ENCODE peak calls at places on chromosomes 7 and 10, in six cellular contexts. R is IMR-90, F is neuronal stem cell, Z is mesenchymal stem cell, G is H1, X is trophoblast cell. U is an unnamed sample.

GRCh38 chr10:103739039-103739764 is 116.2 kb downstream of the SH3PXD2A start:
- DNase-seq in F (peak), G (no peak), X (peak), Z (peak), R (peak), U (no peak)

GRCh38 chr7:107879400-107880035 is 11.5 kb upstream of the DLD start:
- DNase-seq in Z (peak), R (peak), G (no peak), F (no peak), X (no peak), U (no peak)

GRCh38 chr7:77944183-77945182 is 145.9 kb downstream of the PHTF2 start:
- DNase-seq in R (no peak), G (no peak), Z (no peak), F (no peak), X (no peak), U (no peak)

GRCh38 chr10:59064759-59065498 is 111.5 kb upstream of the PHYHIPL start:
- DNase-seq in G (no peak), X (no peak), R (no peak), Z (no peak), F (no peak), U (no peak)

GRCh38 chr7:133790911-133791310 is 336.2 kb upstream of the LRGUK start:
- DNase-seq in G (no peak), F (no peak), R (no peak), X (no peak), Z (no peak), U (no peak)

GRCh38 chr10:68790476-68790875 is 36.9 kb upstream of the STOX1 start:
- DNase-seq in G (no peak), F (no peak), X (no peak), R (no peak), Z (no peak), U (no peak)

GRCh38 chr7:25246306-25246705 is 18.0 kb upstream of the NPVF start:
- DNase-seq in Z (no peak), G (no peak), R (no peak), F (no peak), X (no peak), U (no peak)

GRCh38 chr7:79386688-79387422 is 66.6 kb downstream of the MAGI2 start:
- DNase-seq in Z (peak), X (no peak), G (no peak), F (no peak), R (peak), U (no peak)

GRCh38 chr7:156026076-156027002 is 214.1 kb upstream of the SHH start:
- DNase-seq in F (no peak), G (no peak), Z (no peak), X (peak), R (no peak), U (no peak)

GRCh38 chr10:75040576-75040975 is 70.9 kb upstream of the SAMD8 start:
- DNase-seq in R (no peak), G (no peak), X (no peak), Z (no peak), F (no peak), U (no peak)

GRCh38 chr7:123120286-123120685 is 79.5 kb downstream of the SLC13A1 start:
- DNase-seq in X (no peak), R (no peak), F (no peak), G (no peak), Z (peak), U (no peak)

GRCh38 chr10:124231188-124232135 is 138.1 kb upstream of the CHST15 start:
- DNase-seq in Z (no peak), X (no peak), R (no peak), G (no peak), F (no peak), U (no peak)

GRCh38 chr7:2399848-2400587 is 3.4 kb upstream of the CHST12 start:
- DNase-seq in F (no peak), X (no peak), R (peak), Z (peak), G (no peak), U (no peak)

GRCh38 chr10:36534471-36535002 is 590.9 kb upstream of the ANKRD30A start:
- DNase-seq in Z (peak), G (no peak), R (peak), X (peak), F (no peak), U (no peak)

GRCh38 chr7:130867581-130868136 is 133.7 kb upstream of the KLF14 start:
- DNase-seq in F (no peak), G (no peak), R (no peak), Z (no peak), X (no peak), U (no peak)

GRCh38 chr10:95513941-95514392 is 47.2 kb downstream of the SORBS1 start:
- DNase-seq in X (no peak), G (no peak), F (no peak), R (peak), Z (peak), U (no peak)

GRCh38 chr10:6239213-6239991 is 36.7 kb downstream of the PFKFB3 start:
- DNase-seq in Z (peak), R (peak), F (no peak), G (no peak), X (peak), U (no peak)

GRCh38 chr7:20340839-20341238 is 10.1 kb downstream of the ITGB8 start:
- DNase-seq in G (no peak), R (no peak), X (no peak), Z (no peak), F (peak), U (no peak)

GRCh38 chr7:81234896-81235295 is 316.0 kb upstream of the SEMA3C start:
- DNase-seq in Z (peak), G (no peak), R (peak), F (no peak), X (no peak), U (no peak)

GRCh38 chr10:31153692-31154091 is 122.0 kb upstream of the ZNF438 start:
- DNase-seq in G (no peak), Z (no peak), R (no peak), F (no peak), X (no peak), U (no peak)

GRCh38 chr10:31154996-31155395 is 123.3 kb upstream of the ZNF438 start:
- DNase-seq in X (no peak), R (no peak), F (no peak), G (no peak), Z (no peak), U (no peak)

GRCh38 chr10:31152421-31153133 is 120.9 kb upstream of the ZNF438 start:
- DNase-seq in X (no peak), F (no peak), R (no peak), Z (no peak), G (no peak), U (no peak)

GRCh38 chr10:31157125-31157983 is 125.7 kb upstream of the ZNF438 start:
- DNase-seq in F (no peak), Z (no peak), G (no peak), R (peak), X (no peak), U (no peak)

GRCh38 chr10:31158000-31158658 is 126.5 kb upstream of the ZNF438 start:
- DNase-seq in X (no peak), F (no peak), G (no peak), R (peak), Z (no peak), U (no peak)
- H4K91ac ChIP-seq in X (no peak), F (no peak), G (no peak), R (peak), Z (no peak), U (no peak)

DNA sequence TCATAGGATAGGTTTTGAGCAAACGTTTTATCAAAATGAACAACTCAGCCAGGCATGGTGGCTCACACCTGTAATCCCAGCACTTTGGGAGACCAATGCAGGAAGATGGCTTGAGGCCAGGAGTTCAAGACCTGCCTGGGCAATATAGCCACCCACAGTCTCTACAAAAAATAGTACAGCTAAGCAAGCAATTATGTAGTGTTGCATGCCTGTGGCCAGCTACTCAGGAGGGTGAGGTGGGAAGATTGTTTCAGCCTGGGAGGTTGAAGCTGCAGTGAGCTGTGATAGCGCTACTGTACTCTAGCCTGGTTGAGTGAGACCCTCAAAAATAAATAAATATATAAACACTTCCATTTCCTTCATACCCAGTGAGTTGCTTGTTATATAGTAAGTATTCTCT is 67.1 kb downstream of the LSMEM1 start:
- DNase-seq in R (peak), Z (no peak), F (no peak), X (no peak), G (no peak), U (no peak)
- H2BK120ac ChIP-seq in R (no peak), Z (no peak), F (no peak), X (no peak), G (no peak), U (no peak)

GRCh38 chr7:111561909-111562732 is at the start of gene IMMP2L:
- DNase-seq in F (peak), G (peak), R (peak), Z (peak), X (peak), U (peak)
- H2AK5ac ChIP-seq in F (peak), G (peak), R (peak), Z (peak), X (no peak), U (no peak)

DNA sequence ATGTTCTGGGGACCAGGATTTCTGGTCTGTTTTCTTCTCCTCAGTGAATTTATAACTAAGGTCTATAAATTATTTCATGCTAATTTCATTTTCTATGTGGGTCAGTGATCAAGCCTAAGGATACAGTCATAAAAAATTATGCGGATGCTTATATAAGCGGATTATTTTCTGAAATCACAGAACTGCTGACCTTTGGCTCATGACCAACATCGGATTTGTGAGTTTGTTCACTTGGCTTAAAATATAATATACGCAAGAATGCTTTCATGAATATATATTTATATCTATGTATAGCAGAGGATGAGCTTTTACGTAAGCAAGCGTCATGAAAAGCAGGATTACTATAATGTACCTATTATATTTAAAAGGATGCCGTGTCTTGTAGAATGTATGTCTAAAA is 263.7 kb downstream of the GLI3 start:
- DNase-seq in F (no peak), Z (no peak), G (no peak), R (no peak), X (no peak), U (no peak)
- H4K91ac ChIP-seq in F (no peak), Z (no peak), G (no peak), R (no peak), X (no peak), U (no peak)

GRCh38 chr10:80132299-80133139 is at the start of gene PLAC9:
- DNase-seq in R (peak), G (no peak), X (no peak), Z (peak), F (peak), U (peak)
- H2BK120ac ChIP-seq in R (peak), G (no peak), X (peak), Z (peak), F (no peak), U (no peak)

DNA sequence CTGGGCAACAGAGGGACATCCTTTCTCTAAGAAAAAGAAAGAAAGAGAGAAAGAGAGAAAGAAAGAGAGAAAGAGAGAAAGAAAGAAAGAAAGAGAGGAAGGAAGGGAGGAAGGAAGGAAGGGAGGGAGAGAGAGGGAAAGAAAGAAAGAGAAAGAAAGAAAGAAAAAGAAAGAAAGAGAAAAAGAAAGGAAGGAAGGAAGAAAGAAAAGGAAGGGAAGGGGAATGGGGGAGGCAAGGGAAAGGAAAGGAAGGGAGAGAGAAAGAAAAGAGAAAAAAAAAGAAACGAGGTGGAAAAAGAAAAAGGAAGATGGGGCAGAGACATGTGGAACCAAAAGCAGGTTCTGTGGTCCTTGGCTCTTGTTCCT is 82.9 kb upstream of the SMNDC1 start:
- DNase-seq in R (no peak), X (no peak), G (no peak), Z (no peak), F (no peak), U (no peak)
- H2AK5ac ChIP-seq in R (no peak), X (no peak), G (no peak), Z (no peak), F (no peak), U (no peak)

GRCh38 chr7:124457841-124458240 is 307.8 kb downstream of the GPR37 start:
- DNase-seq in G (no peak), R (peak), Z (peak), X (no peak), F (no peak), U (no peak)

GRCh38 chr7:124460555-124460954 is 305.0 kb downstream of the GPR37 start:
- DNase-seq in R (no peak), X (no peak), G (no peak), F (no peak), Z (no peak), U (no peak)

GRCh38 chr7:124460053-124460445 is 305.5 kb downstream of the GPR37 start:
- DNase-seq in Z (peak), F (no peak), X (no peak), R (peak), G (no peak), U (no peak)

GRCh38 chr7:124459101-124460052 is 306.2 kb downstream of the GPR37 start:
- DNase-seq in X (peak), F (no peak), Z (peak), G (no peak), R (peak), U (no peak)

GRCh38 chr7:124462249-124462648 is 303.3 kb downstream of the GPR37 start:
- DNase-seq in R (peak), G (no peak), X (no peak), Z (peak), F (no peak), U (no peak)
- H4K91ac ChIP-seq in R (no peak), G (no peak), X (no peak), Z (no peak), F (no peak), U (no peak)

GRCh38 chr7:42699415-42700178 is 212.3 kb downstream of the C7orf25 start:
- DNase-seq in G (no peak), Z (no peak), X (no peak), F (no peak), R (no peak), U (no peak)
- H2BK120ac ChIP-seq in G (no peak), Z (no peak), X (no peak), F (no peak), R (no peak), U (no peak)

GRCh38 chr10:73934074-73934473 is 23.1 kb downstream of the PLAU start:
- DNase-seq in R (no peak), G (no peak), X (no peak), Z (no peak), F (no peak), U (no peak)

GRCh38 chr10:73941300-73941699 is 30.4 kb downstream of the PLAU start:
- DNase-seq in X (no peak), Z (peak), F (no peak), R (no peak), G (no peak), U (no peak)

GRCh38 chr10:73940634-73941221 is 29.8 kb downstream of the PLAU start:
- DNase-seq in X (peak), R (peak), F (peak), Z (peak), G (no peak), U (peak)

GRCh38 chr10:73935895-73936294 is 25.0 kb downstream of the PLAU start:
- DNase-seq in Z (no peak), R (no peak), G (no peak), X (no peak), F (no peak), U (no peak)

DNA sequence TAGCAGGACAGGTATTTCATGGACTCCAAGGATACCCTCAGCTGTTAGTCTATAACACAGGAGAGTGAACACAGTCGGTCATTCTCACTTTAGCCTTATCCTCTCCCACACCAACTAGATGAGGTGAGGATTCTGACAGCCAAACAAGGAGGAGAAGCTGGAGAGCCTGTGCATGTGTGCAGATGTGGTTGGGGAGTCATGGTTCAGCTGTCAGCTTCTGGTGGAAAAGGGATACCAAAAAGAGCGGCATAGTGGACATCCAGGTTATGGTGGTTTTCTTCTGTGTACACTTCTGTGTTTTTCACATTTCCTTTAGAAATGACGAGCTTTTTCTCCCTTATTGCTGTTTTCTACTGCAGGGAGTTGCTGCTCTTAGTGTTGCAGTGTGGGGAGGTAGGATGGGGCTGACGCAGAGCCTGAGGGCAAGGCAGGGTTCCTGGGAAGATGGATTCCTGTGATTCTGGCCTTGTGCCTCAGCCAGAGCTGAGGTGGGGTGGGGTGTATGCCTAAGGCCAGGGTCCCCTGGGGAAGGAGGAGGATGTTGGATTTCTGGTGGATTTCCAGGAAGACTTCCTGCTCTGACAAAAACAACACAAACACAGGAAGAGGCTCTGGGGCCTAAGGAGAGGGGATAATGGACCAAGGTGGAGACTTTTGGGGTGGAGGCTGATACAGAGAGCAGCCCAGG is 26.5 kb downstream of the PLAU start:
- DNase-seq in X (no peak), Z (no peak), G (no peak), F (no peak), R (no peak), U (no peak)
- H2AK5ac ChIP-seq in X (no peak), Z (peak), G (no peak), F (no peak), R (peak), U (no peak)

GRCh38 chr7:147376152-147376551 is 1214.4 kb upstream of the C7orf33 start:
- DNase-seq in G (no peak), F (no peak), X (no peak), Z (no peak), R (no peak), U (no peak)
- H4K91ac ChIP-seq in G (no peak), F (no peak), X (no peak), Z (no peak), R (no peak), U (no peak)